ENCODE peak calls at places on chromosomes 12 and 14, in seven cellular contexts. Z is astrocyte of the spinal cord, P is HFF-Myc, F is cardiac muscle cell, B is heart left ventricle, J is IMR-90, R is uterus. N is an unnamed sample.

GRCh38 chr12:109200825-109201495 is 84.6 kb downstream of the ACACB start:
- DNase-seq in Z (no peak), P (no peak), F (no peak), B (no peak), J (no peak), R (no peak), N (no peak)

GRCh38 chr12:45587877-45588530 is 141.5 kb upstream of the ARID2 start:
- DNase-seq in Z (no peak), P (no peak), F (no peak), B (no peak), J (no peak), R (no peak), N (no peak)

GRCh38 chr12:32301216-32301615 is 98.1 kb upstream of the FGD4 start:
- DNase-seq in Z (no peak), P (no peak), F (no peak), B (no peak), J (peak), R (no peak), N (no peak)

GRCh38 chr14:76844223-76844622 is 18.0 kb downstream of the LRRC74A start:
- DNase-seq in Z (peak), P (peak), F (peak), B (peak), J (peak), R (peak), N (peak)

GRCh38 chr12:57057037-57057436 is 7.1 kb upstream of the MYO1A start:
- DNase-seq in Z (no peak), P (no peak), F (no peak), B (no peak), J (no peak), R (no peak), N (no peak)

GRCh38 chr12:130701402-130701744 is 14.7 kb downstream of the RIMBP2 start:
- DNase-seq in Z (no peak), P (no peak), F (no peak), B (no peak), J (no peak), R (no peak), N (no peak)

GRCh38 chr12:22334696-22335290 is at the start of gene ST8SIA1:
- DNase-seq in Z (peak), P (no peak), F (peak), B (peak), J (no peak), R (peak), N (peak)

GRCh38 chr12:42862055-42862454 is 272.5 kb upstream of the PRICKLE1 start:
- DNase-seq in Z (peak), P (no peak), F (peak), B (no peak), J (no peak), R (no peak), N (no peak)

GRCh38 chr12:54262403-54262925 is 17.5 kb downstream of the CBX5 start:
- DNase-seq in Z (peak), P (no peak), F (peak), B (no peak), J (peak), R (no peak), N (peak)

GRCh38 chr12:11958216-11959091 is 112.3 kb upstream of the BCL2L14 start:
- DNase-seq in Z (peak), P (peak), F (peak), B (no peak), J (peak), R (no peak), N (peak)

GRCh38 chr14:55743551-55743950 is 163.5 kb downstream of the KTN1 start:
- DNase-seq in Z (no peak), P (no peak), F (no peak), B (no peak), J (no peak), R (no peak), N (no peak)

DNA sequence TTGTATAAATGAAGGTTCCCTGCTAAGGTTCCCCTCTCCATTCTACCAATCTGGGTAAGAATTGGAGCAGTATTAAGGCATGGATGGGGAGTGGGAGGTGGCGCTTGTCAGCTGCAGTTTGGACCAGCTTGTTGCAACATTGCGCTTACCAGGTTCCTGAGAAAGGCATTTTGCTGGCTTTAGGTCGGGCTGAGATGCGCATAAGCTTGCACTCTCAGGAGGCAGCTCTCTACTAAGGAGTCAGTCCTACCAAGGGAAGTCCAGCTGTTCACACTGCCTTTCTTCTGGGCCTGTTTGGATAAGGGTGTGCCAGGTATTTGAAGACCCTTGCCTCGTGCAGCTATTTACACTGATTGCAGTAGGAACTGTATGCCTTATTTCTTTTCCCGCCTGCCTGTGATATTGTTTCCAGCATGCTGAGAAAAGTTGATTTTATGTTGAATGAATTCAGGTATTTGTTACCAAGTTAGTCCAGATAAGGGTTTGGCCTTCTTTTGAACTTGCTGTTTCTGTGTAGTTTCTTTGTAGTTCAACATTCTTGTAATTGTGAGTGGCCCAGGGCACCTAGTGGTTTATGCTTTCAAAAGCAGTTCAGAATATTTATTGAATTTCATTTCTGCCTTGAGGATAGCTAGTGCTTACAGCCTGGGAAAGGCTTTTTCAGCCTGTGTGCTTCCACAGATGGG is 2.6 kb downstream of the MLEC start:
- DNase-seq in Z (no peak), P (no peak), F (no peak), B (no peak), J (no peak), R (no peak), N (no peak)
- TF ChIP-seq CTCF in Z (no peak), P (no peak), F (no peak), B (no peak), J (no peak), R (no peak), N (peak)

DNA sequence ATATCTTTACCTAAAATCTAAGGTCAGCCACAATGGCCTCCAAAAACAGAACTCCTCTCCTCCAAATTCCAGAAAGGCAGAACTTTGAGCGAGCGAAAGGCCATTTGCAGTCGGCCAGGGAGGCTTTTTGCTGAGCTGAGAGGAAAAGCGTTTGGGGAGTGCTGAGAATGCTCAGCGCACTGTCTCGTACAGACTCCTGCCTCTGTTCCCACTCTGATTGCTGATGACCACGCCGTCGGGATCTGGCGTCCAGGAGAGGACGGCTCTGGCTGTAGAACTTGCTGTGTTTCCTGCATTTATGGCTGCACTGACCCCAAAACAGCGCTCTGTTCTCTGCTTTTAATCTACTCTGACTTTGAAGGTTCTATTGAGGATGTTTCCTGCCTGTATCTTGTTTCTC is 82.5 kb upstream of the WSCD2 start:
- DNase-seq in Z (no peak), P (no peak), F (no peak), B (no peak), J (no peak), R (peak), N (no peak)
- H3K4me3 ChIP-seq in Z (no peak), P (no peak), F (no peak), B (peak), J (no peak), R (peak), N (no peak)

GRCh38 chr14:23345987-23346692 is 6.5 kb downstream of the SLC22A17 start:
- DNase-seq in Z (no peak), P (no peak), F (no peak), B (no peak), J (no peak), R (no peak), N (no peak)

GRCh38 chr14:23347406-23348296 is 5.0 kb downstream of the SLC22A17 start:
- DNase-seq in Z (no peak), P (no peak), F (no peak), B (no peak), J (no peak), R (no peak), N (no peak)

GRCh38 chr14:23348297-23348655 is 4.4 kb downstream of the SLC22A17 start:
- DNase-seq in Z (no peak), P (no peak), F (no peak), B (no peak), J (no peak), R (no peak), N (no peak)

GRCh38 chr14:23346693-23347405 is 5.8 kb downstream of the SLC22A17 start:
- DNase-seq in Z (no peak), P (no peak), F (no peak), B (no peak), J (no peak), R (no peak), N (no peak)

DNA sequence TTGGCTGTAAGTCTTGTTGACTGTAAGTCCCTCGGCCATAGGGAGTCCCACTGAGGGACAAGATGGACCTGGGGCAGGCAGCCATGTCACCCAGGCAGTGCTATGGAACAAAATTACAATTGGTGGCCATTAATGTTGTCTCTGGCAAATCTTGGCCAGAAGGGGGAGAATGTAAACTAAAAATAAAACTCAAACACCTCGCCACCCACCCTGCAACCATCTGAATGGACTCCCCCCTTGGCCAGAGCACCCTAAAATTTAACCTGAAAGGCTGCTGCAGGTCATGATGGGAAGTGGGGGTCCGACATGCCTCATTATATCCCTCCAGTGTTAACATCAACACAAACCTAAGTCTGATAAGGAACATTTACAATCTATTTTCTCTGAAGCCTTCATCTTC is 8.2 kb downstream of the SLC22A17 start:
- DNase-seq in Z (no peak), P (no peak), F (no peak), B (no peak), J (no peak), R (no peak), N (no peak)
- TF ChIP-seq CTCF in Z (no peak), P (peak), F (no peak), B (no peak), J (no peak), R (no peak), N (no peak)

DNA sequence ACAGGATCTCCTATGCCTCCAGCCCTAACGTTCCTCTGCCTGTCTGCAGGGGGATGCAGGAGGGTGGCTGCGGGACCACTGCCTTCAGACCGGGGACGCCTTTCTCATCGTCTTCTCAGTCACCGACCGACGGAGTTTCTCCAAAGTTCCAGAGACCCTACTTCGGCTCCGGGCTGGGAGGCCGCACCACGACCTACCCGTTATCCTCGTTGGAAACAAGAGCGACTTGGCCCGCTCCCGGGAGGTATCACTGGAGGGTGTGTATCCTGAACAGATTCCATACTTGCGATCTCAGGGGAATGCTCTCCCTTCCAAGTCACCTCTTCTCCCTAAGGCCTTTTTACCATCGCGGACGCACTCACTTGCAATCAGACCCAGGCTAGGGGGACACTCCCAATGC is 3.0 kb downstream of the REM2 start:
- DNase-seq in Z (no peak), P (no peak), F (no peak), B (no peak), J (no peak), R (no peak), N (no peak)
- H3K4me3 ChIP-seq in Z (no peak), P (no peak), F (peak), B (no peak), J (no peak), R (peak), N (no peak)

GRCh38 chr14:105094193-105094907 is 29.1 kb upstream of the GPR132 start:
- DNase-seq in Z (no peak), P (no peak), F (no peak), B (peak), J (no peak), R (no peak), N (no peak)

GRCh38 chr14:105095236-105095805 is 30.1 kb upstream of the GPR132 start:
- DNase-seq in Z (no peak), P (no peak), F (no peak), B (peak), J (no peak), R (no peak), N (no peak)

GRCh38 chr14:105092912-105093425 is 27.7 kb upstream of the GPR132 start:
- DNase-seq in Z (peak), P (no peak), F (peak), B (peak), J (peak), R (peak), N (peak)

GRCh38 chr14:105092124-105092911 is 27.1 kb upstream of the GPR132 start:
- DNase-seq in Z (no peak), P (no peak), F (no peak), B (peak), J (no peak), R (peak), N (no peak)

GRCh38 chr14:105093426-105094192 is 28.4 kb upstream of the GPR132 start:
- DNase-seq in Z (peak), P (no peak), F (peak), B (peak), J (peak), R (peak), N (peak)
- TF ChIP-seq CTCF in Z (peak), P (peak), F (peak), B (peak), J (peak), R (peak), N (peak)

N was measured in fibroblast of the aortic adventitia.